ENCODE peak calls at places on chromosomes 1 and 21, in seven cellular contexts. D, E, J, N, W, K and A are unnamed samples.

GRCh38 chr21:33650230-33650629 is 7.9 kb downstream of the ITSN1 start:
- DNase-seq in D (no peak), E (no peak), J (no peak), N (no peak), W (no peak), K (no peak), A (no peak)

GRCh38 chr1:150548632-150549495 is at the start of gene ADAMTSL4:
- DNase-seq in D (peak), E (peak), J (peak), N (peak), W (no peak), K (peak), A (no peak)

GRCh38 chr1:62516600-62516999 is 79.8 kb downstream of the USP1 start:
- DNase-seq in D (no peak), E (no peak), J (no peak), N (no peak), W (no peak), K (no peak), A (no peak)

GRCh38 chr1:95057361-95057760 is 15.4 kb downstream of the ALG14 start:
- DNase-seq in D (no peak), E (no peak), J (no peak), N (no peak), W (no peak), K (no peak), A (no peak)

GRCh38 chr1:211732276-211732571 is 56.8 kb upstream of the NEK2 start:
- DNase-seq in D (no peak), E (no peak), J (no peak), N (no peak), W (no peak), K (no peak), A (no peak)

GRCh38 chr1:24279590-24280232 is 39.4 kb upstream of the GRHL3 start:
- DNase-seq in D (no peak), E (no peak), J (no peak), N (no peak), W (no peak), K (no peak), A (no peak)

GRCh38 chr1:41640141-41640751 is 155.8 kb upstream of the EDN2 start:
- DNase-seq in D (no peak), E (no peak), J (no peak), N (no peak), W (no peak), K (no peak), A (no peak)

GRCh38 chr1:40917995-40918711 is 56.0 kb upstream of the CITED4 start:
- DNase-seq in D (no peak), E (no peak), J (no peak), N (no peak), W (no peak), K (no peak), A (no peak)

GRCh38 chr1:109338091-109338490 is 31.3 kb upstream of the MYBPHL start:
- DNase-seq in D (no peak), E (no peak), J (no peak), N (no peak), W (no peak), K (no peak), A (no peak)

GRCh38 chr1:96145486-96145885 is 576.1 kb upstream of the PTBP2 start:
- DNase-seq in D (no peak), E (no peak), J (no peak), N (no peak), W (no peak), K (no peak), A (no peak)

GRCh38 chr1:168654198-168654910 is 74.7 kb downstream of the DPT start:
- DNase-seq in D (no peak), E (no peak), J (no peak), N (no peak), W (no peak), K (no peak), A (no peak)

GRCh38 chr1:179447489-179447888 is 81.7 kb downstream of the AXDND1 start:
- DNase-seq in D (no peak), E (no peak), J (no peak), N (no peak), W (no peak), K (no peak), A (no peak)

GRCh38 chr21:42746593-42747266 is 93.3 kb downstream of the PDE9A start:
- DNase-seq in D (peak), E (peak), J (no peak), N (peak), W (no peak), K (peak), A (peak)

GRCh38 chr1:18120638-18121037 is 13.0 kb downstream of the IGSF21 start:
- DNase-seq in D (no peak), E (no peak), J (no peak), N (no peak), W (no peak), K (no peak), A (no peak)

GRCh38 chr1:183023146-183023600 is at the start of gene LAMC1:
- DNase-seq in D (peak), E (peak), J (peak), N (peak), W (no peak), K (peak), A (no peak)

GRCh38 chr1:17728123-17728522 is 27.0 kb upstream of the ACTL8 start:
- DNase-seq in D (no peak), E (no peak), J (no peak), N (no peak), W (no peak), K (no peak), A (no peak)

GRCh38 chr21:46667191-46667734 is 31.8 kb downstream of the PRMT2 start:
- DNase-seq in D (no peak), E (no peak), J (no peak), N (no peak), W (no peak), K (no peak), A (no peak)

GRCh38 chr1:228434674-228435073 is 18.0 kb upstream of the TRIM17 start:
- DNase-seq in D (no peak), E (no peak), J (no peak), N (no peak), W (no peak), K (no peak), A (no peak)

GRCh38 chr1:103948526-103948925 is 198.8 kb downstream of the AMY1C start:
- DNase-seq in D (no peak), E (no peak), J (no peak), N (no peak), W (no peak), K (no peak), A (no peak)

GRCh38 chr1:224687465-224687864 is 71.3 kb downstream of the CNIH3 start:
- DNase-seq in D (no peak), E (no peak), J (no peak), N (no peak), W (no peak), K (no peak), A (no peak)

GRCh38 chr1:201459052-201459451 is 9.9 kb downstream of the PHLDA3 start:
- DNase-seq in D (no peak), E (no peak), J (no peak), N (no peak), W (no peak), K (no peak), A (no peak)

GRCh38 chr1:157399343-157399983 is 152.9 kb downstream of the FCRL5 start:
- DNase-seq in D (no peak), E (no peak), J (no peak), N (no peak), W (no peak), K (no peak), A (no peak)

GRCh38 chr1:239987103-239987745 is 104.5 kb upstream of the FMN2 start:
- DNase-seq in D (no peak), E (no peak), J (peak), N (no peak), W (no peak), K (peak), A (no peak)

GRCh38 chr21:28521932-28522826 is 470.5 kb downstream of the LTN1 start:
- DNase-seq in D (no peak), E (no peak), J (no peak), N (no peak), W (no peak), K (no peak), A (no peak)

GRCh38 chr1:240768979-240769378 is 157.0 kb upstream of the GREM2 start:
- DNase-seq in D (no peak), E (no peak), J (no peak), N (no peak), W (no peak), K (no peak), A (no peak)

GRCh38 chr1:42035205-42035829 is 116.6 kb upstream of the HIVEP3 start:
- DNase-seq in D (no peak), E (peak), J (peak), N (peak), W (no peak), K (no peak), A (peak)

GRCh38 chr1:23466423-23466989 is 17.5 kb downstream of the ASAP3 start:
- DNase-seq in D (no peak), E (no peak), J (no peak), N (no peak), W (no peak), K (no peak), A (peak)

GRCh38 chr1:244054247-244054923 is 3.3 kb downstream of the ZBTB18 start:
- DNase-seq in D (no peak), E (no peak), J (no peak), N (no peak), W (no peak), K (no peak), A (no peak)

GRCh38 chr1:47637111-47637685 is 199.4 kb downstream of the FOXD2 start:
- DNase-seq in D (no peak), E (no peak), J (no peak), N (no peak), W (no peak), K (no peak), A (no peak)

GRCh38 chr1:156577512-156577911 is 2.0 kb upstream of the TTC24 start:
- DNase-seq in D (no peak), E (no peak), J (no peak), N (no peak), W (no peak), K (no peak), A (no peak)

GRCh38 chr1:89833183-89834077 is 12.6 kb downstream of the LRRC8D start:
- DNase-seq in D (no peak), E (no peak), J (no peak), N (no peak), W (no peak), K (no peak), A (peak)

GRCh38 chr21:14376854-14377253 is 6.1 kb downstream of the HSPA13 start:
- DNase-seq in D (no peak), E (no peak), J (no peak), N (no peak), W (no peak), K (no peak), A (no peak)

GRCh38 chr1:156657161-156657970 is 15.4 kb downstream of the BCAN start:
- DNase-seq in D (peak), E (peak), J (peak), N (peak), W (no peak), K (peak), A (peak)

GRCh38 chr1:24641646-24642151 is 1.4 kb upstream of the SRRM1 start:
- DNase-seq in D (peak), E (peak), J (peak), N (peak), W (no peak), K (peak), A (no peak)

GRCh38 chr1:175597969-175598765 is 145.2 kb downstream of the TNR start:
- DNase-seq in D (no peak), E (no peak), J (no peak), N (no peak), W (no peak), K (no peak), A (no peak)

DNA sequence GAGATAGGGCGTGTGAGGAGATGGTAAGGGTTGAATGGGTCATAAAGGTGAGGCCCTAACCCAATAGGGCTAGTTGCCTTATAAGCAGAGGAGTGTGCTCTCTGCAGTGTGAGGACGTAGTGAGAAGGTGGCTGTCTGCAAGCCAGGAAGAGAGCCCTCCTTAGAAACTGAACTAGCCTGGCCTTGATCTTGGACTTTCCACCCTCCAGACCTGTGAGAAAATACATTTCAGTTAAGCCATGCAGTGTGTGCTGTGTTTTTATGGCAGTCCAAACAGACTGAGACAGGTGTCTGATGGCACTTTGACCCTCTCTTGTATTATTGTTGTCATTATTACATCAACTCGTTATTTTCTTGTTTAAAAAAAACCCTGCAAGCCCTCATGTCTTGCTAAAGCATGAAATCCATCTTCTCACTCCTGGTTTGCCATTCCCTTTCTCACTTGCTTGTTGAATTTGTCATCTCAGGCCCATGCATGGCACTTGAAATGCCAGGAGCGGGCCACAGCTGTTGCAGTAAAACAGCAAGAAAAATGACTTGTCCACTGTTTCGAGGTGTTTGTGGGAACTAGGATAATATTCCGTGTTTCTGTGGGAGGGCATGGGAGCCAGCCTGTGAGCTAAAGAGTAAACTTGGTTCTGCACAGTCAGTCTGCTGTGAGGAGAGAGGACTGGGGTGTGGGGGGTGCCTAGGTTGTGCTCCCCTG is 78.6 kb downstream of the STUM start:
- DNase-seq in D (no peak), E (no peak), J (peak), N (peak), W (no peak), K (no peak), A (no peak)
- H3K27ac ChIP-seq in D (no peak), E (no peak), J (peak), N (no peak), W (peak), K (peak), A (no peak)

GRCh38 chr1:220367833-220368232 is 95.6 kb upstream of the RAB3GAP2 start:
- DNase-seq in D (no peak), E (no peak), J (no peak), N (no peak), W (no peak), K (no peak), A (no peak)

GRCh38 chr1:220366269-220366668 is 94.0 kb upstream of the RAB3GAP2 start:
- DNase-seq in D (no peak), E (no peak), J (no peak), N (no peak), W (no peak), K (no peak), A (no peak)

GRCh38 chr1:220369511-220369910 is 97.3 kb upstream of the RAB3GAP2 start:
- DNase-seq in D (no peak), E (no peak), J (no peak), N (no peak), W (no peak), K (no peak), A (no peak)

GRCh38 chr1:220370041-220370700 is 97.9 kb upstream of the RAB3GAP2 start:
- DNase-seq in D (no peak), E (no peak), J (no peak), N (no peak), W (no peak), K (no peak), A (no peak)

GRCh38 chr1:220368352-220369265 is 96.4 kb upstream of the RAB3GAP2 start:
- DNase-seq in D (no peak), E (no peak), J (no peak), N (no peak), W (no peak), K (no peak), A (no peak)
- H3K27ac ChIP-seq in D (no peak), E (peak), J (no peak), N (no peak), W (peak), K (no peak), A (no peak)

GRCh38 chr1:205435904-205436573 is 14.2 kb upstream of the LEMD1 start:
- DNase-seq in D (no peak), E (no peak), J (no peak), N (no peak), W (no peak), K (no peak), A (no peak)

GRCh38 chr1:205434738-205435137 is 12.9 kb upstream of the LEMD1 start:
- DNase-seq in D (no peak), E (no peak), J (no peak), N (no peak), W (no peak), K (no peak), A (no peak)

GRCh38 chr1:205429742-205430464 is 8.0 kb upstream of the LEMD1 start:
- DNase-seq in D (no peak), E (no peak), J (no peak), N (no peak), W (no peak), K (no peak), A (no peak)

GRCh38 chr1:205432116-205432515 is 10.3 kb upstream of the LEMD1 start:
- DNase-seq in D (no peak), E (no peak), J (no peak), N (no peak), W (no peak), K (no peak), A (no peak)

GRCh38 chr1:205430631-205431305 is 8.9 kb upstream of the LEMD1 start:
- DNase-seq in D (peak), E (peak), J (no peak), N (peak), W (no peak), K (peak), A (peak)
- H3K27ac ChIP-seq in D (no peak), E (no peak), J (no peak), N (no peak), W (no peak), K (no peak), A (no peak)

DNA sequence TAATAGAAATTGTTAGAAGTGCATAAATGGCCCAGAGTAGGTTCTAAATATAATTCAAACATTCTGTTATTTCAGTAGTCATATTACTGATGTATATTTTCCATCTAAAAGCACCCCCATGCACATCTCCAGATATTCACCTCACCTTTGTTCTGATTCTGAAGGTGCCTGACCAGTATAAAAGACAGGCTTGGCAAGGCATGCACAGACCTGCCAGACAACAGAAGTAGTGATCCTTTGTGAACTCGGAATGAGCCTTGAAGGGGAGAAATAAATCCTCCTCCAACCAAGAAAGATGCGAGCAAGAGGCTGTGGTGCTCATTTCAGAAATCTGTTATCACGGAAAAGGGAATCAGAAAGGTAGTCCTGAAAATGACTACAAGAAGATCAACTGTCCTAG is 287.3 kb downstream of the VAV3 start:
- DNase-seq in D (no peak), E (no peak), J (no peak), N (no peak), W (no peak), K (no peak), A (no peak)
- H3K27ac ChIP-seq in D (no peak), E (no peak), J (no peak), N (no peak), W (peak), K (no peak), A (no peak)

DNA sequence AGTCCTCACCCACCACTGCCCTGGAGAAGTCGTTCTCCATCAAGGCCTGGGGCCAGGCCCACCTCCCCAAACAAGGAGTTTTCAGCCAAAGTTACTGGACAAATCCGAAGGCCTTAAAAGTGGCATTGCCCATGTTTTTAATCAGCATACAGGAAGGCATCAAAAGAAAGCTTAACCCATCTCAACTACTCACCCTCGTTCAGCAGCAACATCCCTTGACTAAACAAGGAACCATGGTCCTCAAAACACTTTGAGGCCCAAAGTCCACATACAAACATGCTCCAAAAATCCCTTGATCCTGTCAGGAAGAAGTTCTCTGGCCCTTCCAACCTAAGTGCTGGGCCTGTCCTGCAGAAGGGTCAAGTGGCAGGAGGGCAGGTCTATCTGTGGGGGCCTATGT is 1.6 kb downstream of the CAPZB start:
- DNase-seq in D (no peak), E (no peak), J (no peak), N (no peak), W (no peak), K (no peak), A (no peak)
- H3K27ac ChIP-seq in D (peak), E (peak), J (peak), N (peak), W (peak), K (peak), A (no peak)

GRCh38 chr1:111212634-111213335 is 12.3 kb upstream of the DENND2D start:
- DNase-seq in D (no peak), E (no peak), J (no peak), N (no peak), W (no peak), K (no peak), A (no peak)
- H3K27ac ChIP-seq in D (no peak), E (no peak), J (no peak), N (no peak), W (no peak), K (no peak), A (no peak)

GRCh38 chr1:14660795-14661194 is 62.3 kb downstream of the KAZN start:
- DNase-seq in D (no peak), E (no peak), J (no peak), N (no peak), W (no peak), K (no peak), A (no peak)
- H3K27ac ChIP-seq in D (no peak), E (peak), J (no peak), N (no peak), W (peak), K (peak), A (no peak)

GRCh38 chr1:3891329-3891867 is 8.7 kb downstream of the C1orf174 start:
- DNase-seq in D (no peak), E (no peak), J (no peak), N (no peak), W (no peak), K (no peak), A (no peak)
- H3K27ac ChIP-seq in D (no peak), E (no peak), J (no peak), N (peak), W (peak), K (no peak), A (no peak)

DNA sequence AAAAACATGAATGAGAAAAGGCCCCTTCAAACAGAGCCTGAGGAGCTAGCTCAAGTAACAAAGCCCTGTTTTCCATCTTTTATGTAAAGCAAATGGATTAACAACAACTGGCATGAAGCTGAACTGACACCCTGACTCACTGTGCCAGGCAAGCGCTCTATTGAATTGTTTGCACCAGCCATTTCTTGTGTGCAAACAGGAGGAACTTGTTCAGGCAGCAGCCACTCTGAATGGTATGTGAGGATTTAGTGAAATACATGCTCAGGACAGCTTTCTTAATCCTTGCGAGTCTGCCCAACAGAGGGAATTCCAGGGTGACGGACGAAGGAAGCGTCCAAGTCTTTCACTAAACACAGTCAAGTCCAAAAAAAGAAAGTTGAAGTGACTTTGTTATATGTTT is 291.1 kb upstream of the ADGRL2 start:
- DNase-seq in D (no peak), E (no peak), J (no peak), N (no peak), W (no peak), K (no peak), A (no peak)
- H3K27ac ChIP-seq in D (no peak), E (no peak), J (no peak), N (no peak), W (peak), K (no peak), A (no peak)